ENCODE peak calls at places on chromosome 2, in four cellular contexts. V, L, J and Y are unnamed samples.
A peak's percentile ranks its signal among the peaks of the same experiment; 100 is the strongest.

GRCh38 chr2:217366996-217367395 is 507.1 kb upstream of the TNP1 start:
- DNase-seq in V (peak; percentile 32), L (no peak), J (no peak), Y (no peak)

GRCh38 chr2:62586981-62587380 is 81.0 kb upstream of the TMEM17 start:
- DNase-seq in V (peak; percentile 39), L (no peak), J (no peak), Y (no peak)

GRCh38 chr2:113158884-113159553 is 14.8 kb upstream of the PSD4 start:
- DNase-seq in V (peak; percentile 19), L (no peak), J (no peak), Y (no peak)

GRCh38 chr2:31644551-31644950 is 63.8 kb upstream of the SRD5A2 start:
- DNase-seq in V (no peak), L (no peak), J (no peak), Y (no peak)

GRCh38 chr2:84797271-84797670 is 83.6 kb downstream of the TRABD2A start:
- DNase-seq in V (no peak), L (no peak), J (no peak), Y (no peak)

GRCh38 chr2:61585383-61585782 is 47.2 kb upstream of the XPO1 start:
- DNase-seq in V (no peak), L (no peak), J (no peak), Y (no peak)

GRCh38 chr2:54646170-54646927 is 77.1 kb upstream of the EML6 start:
- DNase-seq in V (no peak), L (no peak), J (no peak), Y (no peak)

GRCh38 chr2:229489016-229489415 is 217.9 kb upstream of the PID1 start:
- DNase-seq in V (peak; percentile 29), L (no peak), J (no peak), Y (no peak)

GRCh38 chr2:35035883-35036282 is 1319.7 kb upstream of the CRIM1 start:
- DNase-seq in V (no peak), L (no peak), J (no peak), Y (no peak)

GRCh38 chr2:128305555-128306080 is 13.1 kb downstream of the HS6ST1 start:
- DNase-seq in V (no peak), L (peak; percentile 87), J (no peak), Y (peak; percentile 90)

GRCh38 chr2:9638532-9638931 is 7.7 kb upstream of the YWHAQ start:
- DNase-seq in V (peak; percentile 90), L (peak; percentile 52), J (no peak), Y (peak; percentile 21)

GRCh38 chr2:226115102-226115831 is 684.4 kb downstream of the IRS1 start:
- DNase-seq in V (peak; percentile 96), L (no peak), J (no peak), Y (no peak)

GRCh38 chr2:102284611-102285010 is 26.8 kb upstream of the IL1RL1 start:
- DNase-seq in V (no peak), L (no peak), J (no peak), Y (no peak)

GRCh38 chr2:219142329-219142728 is 18.3 kb downstream of the NHEJ1 start:
- DNase-seq in V (peak; percentile 90), L (no peak), J (no peak), Y (no peak)

GRCh38 chr2:56009758-56010534 is 86.4 kb upstream of the EFEMP1 start:
- DNase-seq in V (peak; percentile 48), L (peak; percentile 46), J (no peak), Y (peak; percentile 79)

GRCh38 chr2:118185210-118186109 is 97.2 kb downstream of the INSIG2 start:
- DNase-seq in V (no peak), L (peak; percentile 44), J (peak; percentile 29), Y (peak; percentile 86)

GRCh38 chr2:162092656-162093556 is 18.9 kb upstream of the DPP4 start:
- DNase-seq in V (peak; percentile 89), L (no peak), J (no peak), Y (no peak)

GRCh38 chr2:205722538-205722878 is 40.2 kb downstream of the NRP2 start:
- DNase-seq in V (no peak), L (no peak), J (no peak), Y (no peak)

GRCh38 chr2:147547425-147547824 is 297.4 kb upstream of the ACVR2A start:
- DNase-seq in V (no peak), L (no peak), J (no peak), Y (no peak)

GRCh38 chr2:134372611-134373131 is 118.8 kb downstream of the MGAT5 start:
- DNase-seq in V (peak; percentile 90), L (peak; percentile 86), J (no peak), Y (peak; percentile 35)

GRCh38 chr2:159098815-159099455 is 130.5 kb downstream of the TANC1 start:
- DNase-seq in V (no peak), L (no peak), J (no peak), Y (no peak)

GRCh38 chr2:167875524-167875923 is 371.9 kb downstream of the STK39 start:
- DNase-seq in V (no peak), L (no peak), J (no peak), Y (no peak)

GRCh38 chr2:128901572-128902391 is 583.1 kb upstream of the HS6ST1 start:
- DNase-seq in V (no peak), L (no peak), J (no peak), Y (no peak)

GRCh38 chr2:42446503-42447271 is 47.1 kb downstream of the KCNG3 start:
- DNase-seq in V (no peak), L (no peak), J (no peak), Y (no peak)

GRCh38 chr2:232488721-232489300 is 1.2 kb upstream of the ECEL1 start:
- DNase-seq in V (no peak), L (no peak), J (no peak), Y (no peak)

GRCh38 chr2:67626656-67627055 is 229.5 kb downstream of the ETAA1 start:
- DNase-seq in V (peak; percentile 36), L (no peak), J (no peak), Y (no peak)